ENCODE peak calls at places on chromosomes 7 and 10, in nine cellular contexts. F is NCI-H345; S is GF-D8; Q is CD8-positive, alpha-beta memory T cell; R is stimulated activated CD8-positive, alpha-beta memory T cell treated with anti-CD3 and anti-CD28 coated beads, Interleukin-2, amount 100 ng/mL, for 1 hour; T is neuronal stem cell; D is epithelial cell of esophagus; X is foreskin fibroblast; G is HS-27A. I is an unnamed sample.

GRCh38 chr10:17214991-17215781 is 12.9 kb upstream of the VIM start:
- DNase-seq in Q (no peak), F (no peak), R (no peak), G (no peak), D (peak; percentile 81), S (peak; percentile 65), X (peak; percentile 97), T (no peak), I (no peak)

GRCh38 chr7:91264924-91265681 is 870 bp downstream of the FZD1 start:
- DNase-seq in S (no peak), G (no peak), T (no peak), R (no peak), Q (no peak), D (peak; percentile 85), X (peak; percentile 71), F (peak; percentile 64), I (no peak)

GRCh38 chr10:132219486-132219885 is 32.7 kb downstream of the DPYSL4 start:
- DNase-seq in Q (no peak), D (no peak), T (no peak), R (no peak), F (no peak), G (no peak), S (no peak), X (no peak), I (no peak)

GRCh38 chr7:82202965-82203364 is 240.6 kb downstream of the CACNA2D1 start:
- DNase-seq in S (no peak), X (no peak), G (no peak), T (no peak), R (no peak), D (no peak), F (no peak), Q (no peak), I (no peak)

GRCh38 chr7:14389052-14389988 is 399.9 kb upstream of the ETV1 start:
- DNase-seq in R (no peak), T (no peak), D (no peak), X (no peak), S (no peak), Q (no peak), F (peak; percentile 99), G (no peak), I (no peak)

GRCh38 chr7:137961200-137962177 is 40.4 kb downstream of the CREB3L2 start:
- DNase-seq in T (no peak), G (no peak), D (peak; percentile 59), X (no peak), S (peak; percentile 38), F (no peak), R (no peak), Q (no peak), I (no peak)

GRCh38 chr7:113652501-113652900 is 266.3 kb downstream of the PPP1R3A start:
- DNase-seq in R (no peak), S (no peak), T (no peak), D (peak; percentile 78), Q (no peak), F (no peak), G (no peak), X (no peak), I (no peak)

GRCh38 chr7:55593515-55594318 is 21.4 kb upstream of the VOPP1 start:
- DNase-seq in G (no peak), R (peak; percentile 50), D (peak; percentile 67), X (peak; percentile 85), T (peak; percentile 48), Q (peak; percentile 41), F (peak; percentile 74), S (peak; percentile 7), I (no peak)

GRCh38 chr10:101052285-101052684 is 9.5 kb upstream of the KAZALD1 start:
- DNase-seq in D (peak; percentile 75), S (no peak), Q (no peak), T (no peak), X (peak; percentile 76), F (no peak), R (no peak), G (no peak), I (no peak)

GRCh38 chr7:43625453-43625852 is 42.5 kb downstream of the STK17A start:
- DNase-seq in X (no peak), T (no peak), Q (peak; percentile 87), S (no peak), R (peak; percentile 43), G (no peak), F (no peak), D (no peak), I (no peak)

GRCh38 chr10:7272008-7272407 is 138.8 kb downstream of the SFMBT2 start:
- DNase-seq in Q (peak; percentile 29), D (no peak), T (no peak), X (no peak), S (no peak), R (no peak), F (no peak), G (no peak), I (no peak)